ENCODE peak calls at places on chromosomes 7 and 10, in ten cellular contexts. C, W, L, M, G, U, S, D, X and O are unnamed samples.

GRCh38 chr7:43618073-43618472 is 35.2 kb downstream of the STK17A start:
- DNase-seq in U (no peak), M (no peak), L (no peak), S (no peak), X (no peak), C (no peak), W (no peak), G (no peak), D (no peak), O (no peak)

GRCh38 chr7:130884437-130885417 is 150.7 kb upstream of the KLF14 start:
- DNase-seq in L (no peak), D (peak; percentile 91), U (no peak), X (no peak), W (no peak), C (no peak), G (peak; percentile 82), S (no peak), M (no peak), O (peak; percentile 66)

GRCh38 chr7:925601-926000 is 28.9 kb downstream of the ADAP1 start:
- DNase-seq in U (peak; percentile 93), D (no peak), M (no peak), C (peak; percentile 77), S (no peak), X (no peak), G (no peak), L (no peak), W (peak; percentile 43), O (peak; percentile 48)

GRCh38 chr10:62268399-62269076 is at the start of gene RTKN2:
- DNase-seq in W (peak; percentile 61), M (peak; percentile 95), D (peak; percentile 83), C (peak; percentile 84), U (peak; percentile 78), S (peak; percentile 85), L (peak; percentile 54), G (peak; percentile 85), X (peak; percentile 87), O (peak; percentile 63)

GRCh38 chr7:148884299-148885022 is 370 bp upstream of the EZH2 start:
- DNase-seq in D (peak; percentile 96), U (peak; percentile 94), G (peak; percentile 91), X (peak; percentile 99), W (peak; percentile 93), C (peak; percentile 97), M (peak; percentile 93), L (peak; percentile 90), S (peak; percentile 97), O (peak; percentile 94)

GRCh38 chr7:42972703-42973500 is 40.7 kb downstream of the MRPL32 start:
- DNase-seq in W (peak; percentile 48), S (peak; percentile 65), M (no peak), U (no peak), C (peak; percentile 79), X (no peak), G (peak; percentile 76), L (no peak), D (no peak), O (peak; percentile 48)

GRCh38 chr10:132737390-132738048 is 48.4 kb downstream of the NKX6-2 start:
- DNase-seq in D (no peak), W (no peak), M (no peak), X (no peak), U (no peak), C (no peak), S (no peak), G (no peak), L (no peak), O (no peak)

GRCh38 chr10:98415710-98416077 is 712 bp upstream of the PYROXD2 start:
- DNase-seq in G (no peak), X (no peak), C (no peak), S (no peak), W (no peak), D (no peak), U (peak; percentile 23), L (no peak), M (no peak), O (no peak)

GRCh38 chr10:62726142-62726541 is 78.4 kb upstream of the ADO start:
- DNase-seq in X (no peak), L (peak; percentile 49), U (no peak), C (no peak), S (no peak), G (no peak), M (no peak), W (no peak), D (no peak), O (no peak)

GRCh38 chr10:3568392-3568791 is 216.6 kb downstream of the KLF6 start:
- DNase-seq in S (no peak), D (no peak), M (no peak), W (no peak), G (no peak), L (no peak), C (no peak), U (no peak), X (no peak), O (no peak)

GRCh38 chr10:44310762-44311562 is 73.9 kb downstream of the CXCL12 start:
- DNase-seq in D (peak; percentile 87), S (no peak), G (peak; percentile 69), W (peak; percentile 89), X (peak; percentile 64), U (peak; percentile 67), M (peak; percentile 97), L (peak; percentile 34), C (peak; percentile 95), O (peak; percentile 88)

GRCh38 chr7:77460057-77460486 is 43.9 kb upstream of the GSAP start:
- DNase-seq in S (no peak), X (no peak), G (peak; percentile 43), M (no peak), D (peak; percentile 27), L (no peak), U (no peak), C (no peak), W (no peak), O (no peak)